ENCODE peak calls at places on chromosomes 5 and 9, in eight cellular contexts. W is HFFc6, N is EL, U is caudate nucleus, Q is activated T-cell treated with anti-CD3 and anti-CD28 coated beads for 1 hour, M is T-helper 9 cell, H is fibroblast of villous mesenchyme, R is RWPE1. L is an unnamed sample.
A peak's percentile ranks its signal among the peaks of the same experiment; 100 is the strongest.

GRCh38 chr9:16012621-16013020 is 459.8 kb downstream of the CCDC171 start:
- DNase-seq in M (no peak), W (peak; percentile 52), H (no peak), U (no peak), N (peak; percentile 76), R (no peak), Q (no peak), L (no peak)

GRCh38 chr5:6457592-6457991 is 8.9 kb downstream of the UBE2QL1 start:
- DNase-seq in W (no peak), R (no peak), Q (no peak), U (no peak), H (no peak), N (no peak), M (no peak), L (no peak)

GRCh38 chr9:136965771-136966484 is 11.4 kb upstream of the PTGDS start:
- DNase-seq in Q (no peak), U (peak; percentile 56), W (no peak), N (no peak), H (peak; percentile 21), R (no peak), M (no peak), L (no peak)

GRCh38 chr9:94173632-94174031 is 85.5 kb upstream of the ZNF169 start:
- DNase-seq in W (no peak), Q (no peak), M (no peak), N (no peak), H (no peak), R (no peak), U (no peak), L (no peak)

GRCh38 chr9:110744753-110745522 is 76.3 kb downstream of the MUSK start:
- DNase-seq in R (peak; percentile 95), Q (no peak), U (no peak), W (peak; percentile 94), M (no peak), N (peak; percentile 97), H (peak; percentile 96), L (peak; percentile 26)

GRCh38 chr9:99825158-99826046 is 3.7 kb downstream of the NR4A3 start:
- DNase-seq in W (no peak), H (no peak), Q (no peak), R (no peak), N (no peak), M (no peak), U (no peak), L (no peak)

GRCh38 chr9:133679056-133679455 is 42.9 kb downstream of the DBH start:
- DNase-seq in M (no peak), R (no peak), N (no peak), Q (no peak), U (peak; percentile 34), H (no peak), W (no peak), L (no peak)

GRCh38 chr5:171664489-171664888 is 121.1 kb upstream of the SMIM23 start:
- DNase-seq in M (no peak), Q (no peak), H (no peak), U (no peak), R (no peak), W (no peak), N (no peak), L (no peak)

GRCh38 chr5:6090838-6091237 is 287.5 kb downstream of the MED10 start:
- DNase-seq in U (no peak), N (no peak), H (no peak), Q (no peak), R (no peak), M (no peak), W (no peak), L (no peak)

GRCh38 chr9:15837079-15837679 is 284.3 kb downstream of the CCDC171 start:
- DNase-seq in U (no peak), W (peak; percentile 57), H (peak; percentile 63), Q (peak; percentile 1), N (peak; percentile 67), M (peak; percentile 0), R (peak; percentile 53), L (peak; percentile 7)

GRCh38 chr5:68396722-68397121 is 181.2 kb downstream of the PIK3R1 start:
- DNase-seq in M (no peak), R (no peak), W (no peak), Q (no peak), H (no peak), N (no peak), U (no peak), L (no peak)

GRCh38 chr5:68554566-68555279 is 339.2 kb downstream of the PIK3R1 start:
- DNase-seq in W (peak; percentile 86), N (peak; percentile 92), U (no peak), H (peak; percentile 85), R (peak; percentile 46), M (no peak), Q (no peak), L (peak; percentile 70)

GRCh38 chr5:135263022-135263668 is 135.9 kb downstream of the MACROH2A1 start:
- DNase-seq in Q (no peak), H (peak; percentile 81), R (no peak), N (no peak), M (no peak), U (no peak), W (no peak), L (no peak)

GRCh38 chr9:6014668-6015270 is 655 bp downstream of the RANBP6 start:
- DNase-seq in W (peak; percentile 83), N (peak; percentile 76), U (no peak), M (no peak), Q (no peak), H (peak; percentile 59), R (peak; percentile 34), L (no peak)

GRCh38 chr5:61468483-61468865 is 136.4 kb downstream of the ZSWIM6 start:
- DNase-seq in U (no peak), M (no peak), Q (no peak), H (peak; percentile 8), R (no peak), N (no peak), W (no peak), L (no peak)

GRCh38 chr5:172683696-172684464 is 42.8 kb downstream of the NEURL1B start:
- DNase-seq in Q (peak; percentile 63), N (no peak), R (no peak), H (no peak), U (no peak), W (no peak), M (peak; percentile 34), L (no peak)

GRCh38 chr9:117160254-117160653 is 254.6 kb downstream of the ASTN2 start:
- DNase-seq in R (peak; percentile 14), U (no peak), Q (no peak), W (no peak), M (no peak), H (no peak), N (no peak), L (no peak)

GRCh38 chr5:122500245-122501086 is 188.4 kb downstream of the SNCAIP start:
- DNase-seq in R (peak; percentile 59), M (no peak), H (peak; percentile 65), N (peak; percentile 65), Q (no peak), W (peak; percentile 53), U (no peak), L (no peak)